ENCODE peak calls at places on chromosome 6, in nine cellular contexts. X is activated B cell treated with CpG ODN at 0.5 μM for 24 hours; C is HCT116; Z is KG1; U is neural progenitor cell; V is fibroblast of gingiva; P is activated CD4-positive, CD25-positive, alpha-beta regulatory T cell; Q is smooth muscle cell of the brain vasculature; W is epithelial cell of esophagus. G is an unnamed sample.

GRCh38 chr6:170067923-170068360 is 222.9 kb downstream of the DLL1 start:
- DNase-seq in X (no peak), C (no peak), Z (no peak), U (no peak), V (no peak), P (no peak), Q (no peak), W (no peak), G (no peak)

GRCh38 chr6:16523550-16524379 is 237.5 kb downstream of the ATXN1 start:
- DNase-seq in X (no peak), C (no peak), Z (no peak), U (no peak), V (peak; percentile 84), P (no peak), Q (no peak), W (no peak), G (peak; percentile 53)

GRCh38 chr6:90703383-90703782 is 116.5 kb upstream of the MAP3K7 start:
- DNase-seq in X (no peak), C (no peak), Z (no peak), U (no peak), V (no peak), P (no peak), Q (no peak), W (no peak), G (no peak)

GRCh38 chr6:109308018-109308492 is 74.2 kb downstream of the CD164 start:
- DNase-seq in X (no peak), C (no peak), Z (no peak), U (no peak), V (peak; percentile 79), P (no peak), Q (no peak), W (peak; percentile 69), G (no peak)

GRCh38 chr6:147397306-147397705 is 111.2 kb upstream of the SAMD5 start:
- DNase-seq in X (no peak), C (no peak), Z (no peak), U (no peak), V (no peak), P (no peak), Q (no peak), W (no peak), G (no peak)

GRCh38 chr6:140538926-140539325 is 1164.5 kb upstream of the CITED2 start:
- DNase-seq in X (no peak), C (no peak), Z (no peak), U (no peak), V (no peak), P (no peak), Q (no peak), W (peak; percentile 33), G (no peak)

GRCh38 chr6:1407499-1407990 is 18.2 kb downstream of the FOXF2 start:
- DNase-seq in X (no peak), C (no peak), Z (no peak), U (no peak), V (peak; percentile 94), P (no peak), Q (no peak), W (no peak), G (no peak)

GRCh38 chr6:70312165-70312564 is 9.3 kb upstream of the COL9A1 start:
- DNase-seq in X (no peak), C (peak; percentile 70), Z (no peak), U (no peak), V (peak; percentile 19), P (no peak), Q (peak; percentile 15), W (peak; percentile 92), G (no peak)

GRCh38 chr6:5967594-5967993 is 39.1 kb downstream of the NRN1 start:
- DNase-seq in X (no peak), C (no peak), Z (no peak), U (no peak), V (no peak), P (no peak), Q (no peak), W (peak; percentile 20), G (no peak)

GRCh38 chr6:160111812-160112211 is 9.8 kb upstream of the SLC22A1 start:
- DNase-seq in X (no peak), C (no peak), Z (no peak), U (no peak), V (no peak), P (no peak), Q (no peak), W (no peak), G (no peak)

GRCh38 chr6:113588646-113589045 is 268.5 kb upstream of the MARCKS start:
- DNase-seq in X (no peak), C (no peak), Z (no peak), U (no peak), V (peak; percentile 71), P (no peak), Q (no peak), W (no peak), G (no peak)

GRCh38 chr6:70210462-70210861 is 92.4 kb downstream of the COL9A1 start:
- DNase-seq in X (no peak), C (no peak), Z (no peak), U (no peak), V (no peak), P (no peak), Q (no peak), W (peak; percentile 16), G (no peak)

GRCh38 chr6:112289039-112289566 is 34.7 kb upstream of the LAMA4 start:
- DNase-seq in X (no peak), C (no peak), Z (no peak), U (peak; percentile 33), V (peak; percentile 98), P (no peak), Q (peak; percentile 91), W (no peak), G (no peak)

GRCh38 chr6:138689849-138690248 is 83.7 kb upstream of the CCDC28A start:
- DNase-seq in X (no peak), C (no peak), Z (no peak), U (no peak), V (no peak), P (no peak), Q (no peak), W (peak; percentile 79), G (no peak)

GRCh38 chr6:89952696-89953095 is 58.4 kb downstream of the GJA10 start:
- DNase-seq in X (no peak), C (no peak), Z (peak; percentile 67), U (no peak), V (peak; percentile 40), P (peak; percentile 13), Q (no peak), W (peak; percentile 83), G (no peak)

GRCh38 chr6:23081701-23082100 is 512.3 kb downstream of the HDGFL1 start:
- DNase-seq in X (no peak), C (no peak), Z (no peak), U (peak; percentile 3), V (no peak), P (no peak), Q (no peak), W (no peak), G (no peak)

GRCh38 chr6:160733045-160733646 is 31.1 kb downstream of the PLG start:
- DNase-seq in X (no peak), C (peak; percentile 28), Z (peak; percentile 13), U (peak; percentile 77), V (peak; percentile 26), P (no peak), Q (peak; percentile 7), W (peak; percentile 72), G (no peak)

GRCh38 chr6:138692058-138692977 is 81.3 kb upstream of the CCDC28A start:
- DNase-seq in X (peak; percentile 75), C (no peak), Z (no peak), U (peak; percentile 80), V (peak; percentile 54), P (peak; percentile 24), Q (no peak), W (peak; percentile 56), G (no peak)

GRCh38 chr6:37654727-37655500 is 42.8 kb downstream of the MDGA1 start:
- DNase-seq in X (no peak), C (no peak), Z (no peak), U (no peak), V (no peak), P (no peak), Q (no peak), W (no peak), G (no peak)

GRCh38 chr6:38806271-38806670 is 91.2 kb downstream of the DNAH8 start:
- DNase-seq in X (no peak), C (no peak), Z (no peak), U (peak; percentile 25), V (no peak), P (no peak), Q (no peak), W (no peak), G (no peak)

GRCh38 chr6:30826961-30827342 is 57.4 kb upstream of the DDR1 start:
- DNase-seq in X (no peak), C (no peak), Z (no peak), U (no peak), V (no peak), P (no peak), Q (no peak), W (peak; percentile 86), G (no peak)

GRCh38 chr6:4889701-4890100 is 113.5 kb downstream of the CDYL start:
- DNase-seq in X (no peak), C (no peak), Z (no peak), U (no peak), V (no peak), P (no peak), Q (no peak), W (no peak), G (no peak)

GRCh38 chr6:118697554-118697953 is 46.2 kb upstream of the CEP85L start:
- DNase-seq in X (no peak), C (no peak), Z (no peak), U (no peak), V (peak; percentile 87), P (no peak), Q (no peak), W (no peak), G (no peak)

GRCh38 chr6:40907198-40907701 is 131.8 kb downstream of the UNC5CL start:
- DNase-seq in X (no peak), C (no peak), Z (no peak), U (no peak), V (peak; percentile 8), P (no peak), Q (no peak), W (peak; percentile 96), G (no peak)

GRCh38 chr6:39370021-39370420 is 47.5 kb upstream of the KCNK16 start:
- DNase-seq in X (no peak), C (no peak), Z (no peak), U (no peak), V (no peak), P (no peak), Q (no peak), W (no peak), G (no peak)

GRCh38 chr6:25454141-25454540 is 175.0 kb downstream of the CARMIL1 start:
- DNase-seq in X (no peak), C (no peak), Z (no peak), U (no peak), V (no peak), P (no peak), Q (no peak), W (peak; percentile 48), G (no peak)

GRCh38 chr6:15329154-15329781 is 83.4 kb downstream of the JARID2 start:
- DNase-seq in X (no peak), C (no peak), Z (no peak), U (peak; percentile 62), V (peak; percentile 87), P (no peak), Q (peak; percentile 91), W (peak; percentile 87), G (no peak)

GRCh38 chr6:140486468-140487361 is 1112.3 kb upstream of the CITED2 start:
- DNase-seq in X (no peak), C (no peak), Z (no peak), U (no peak), V (no peak), P (no peak), Q (no peak), W (peak; percentile 54), G (no peak)

GRCh38 chr6:16019462-16019861 is 109.4 kb upstream of the MYLIP start:
- DNase-seq in X (no peak), C (no peak), Z (no peak), U (no peak), V (no peak), P (no peak), Q (no peak), W (no peak), G (no peak)

GRCh38 chr6:26045046-26045938 is 41.9 kb upstream of the HFE start:
- DNase-seq in X (peak; percentile 51), C (no peak), Z (peak; percentile 73), U (no peak), V (peak; percentile 88), P (peak; percentile 60), Q (no peak), W (peak; percentile 92), G (no peak)

GRCh38 chr6:96760153-96760687 is 77.1 kb downstream of the GPR63 start:
- DNase-seq in X (no peak), C (no peak), Z (no peak), U (no peak), V (no peak), P (no peak), Q (no peak), W (no peak), G (no peak)

G was measured in CMK.